ENCODE peak calls at places on chromosomes 16 and 17, in nine cellular contexts. One of them, this sample, is unnamed.

GRCh38 chr16:27028713-27029112 is 38.0 kb upstream of the C16orf82 start:
- DNase-seq in bronchial epithelial cell: no peak
- DNase-seq in uterus: no peak
- DNase-seq in neural crest cell: no peak
- DNase-seq in psoas muscle: no peak
- DNase-seq in endothelial cell: no peak
- DNase-seq in HCT116: no peak
- DNase-seq in B cell: no peak
- DNase-seq in astrocyte of the cerebellum: no peak
- DNase-seq in this sample: no peak

GRCh38 chr17:82929011-82929622 is 89.3 kb upstream of the ZNF750 start:
- DNase-seq in bronchial epithelial cell: no peak
- DNase-seq in uterus: no peak
- DNase-seq in neural crest cell: no peak
- DNase-seq in psoas muscle: peak
- DNase-seq in endothelial cell: no peak
- DNase-seq in HCT116: no peak
- DNase-seq in B cell: no peak
- DNase-seq in astrocyte of the cerebellum: no peak
- DNase-seq in this sample: no peak

GRCh38 chr17:62670202-62670821 is 42.8 kb downstream of the MRC2 start:
- DNase-seq in bronchial epithelial cell: peak
- DNase-seq in uterus: no peak
- DNase-seq in neural crest cell: no peak
- DNase-seq in psoas muscle: no peak
- DNase-seq in endothelial cell: no peak
- DNase-seq in HCT116: no peak
- DNase-seq in B cell: no peak
- DNase-seq in astrocyte of the cerebellum: no peak
- DNase-seq in this sample: no peak

GRCh38 chr17:58337126-58337599 is 8.6 kb upstream of the TSPOAP1 start:
- DNase-seq in bronchial epithelial cell: no peak
- DNase-seq in uterus: no peak
- DNase-seq in neural crest cell: no peak
- DNase-seq in psoas muscle: no peak
- DNase-seq in endothelial cell: no peak
- DNase-seq in HCT116: no peak
- DNase-seq in B cell: peak
- DNase-seq in astrocyte of the cerebellum: no peak
- DNase-seq in this sample: no peak

GRCh38 chr16:72241930-72242329 is 70.0 kb upstream of the PMFBP1 start:
- DNase-seq in bronchial epithelial cell: peak
- DNase-seq in uterus: no peak
- DNase-seq in neural crest cell: peak
- DNase-seq in psoas muscle: no peak
- DNase-seq in endothelial cell: peak
- DNase-seq in HCT116: peak
- DNase-seq in B cell: no peak
- DNase-seq in astrocyte of the cerebellum: peak
- DNase-seq in this sample: peak

GRCh38 chr17:29412780-29413565 is 22.8 kb downstream of the TAOK1 start:
- DNase-seq in bronchial epithelial cell: peak
- DNase-seq in uterus: no peak
- DNase-seq in neural crest cell: no peak
- DNase-seq in psoas muscle: no peak
- DNase-seq in endothelial cell: no peak
- DNase-seq in HCT116: no peak
- DNase-seq in B cell: no peak
- DNase-seq in astrocyte of the cerebellum: peak
- DNase-seq in this sample: no peak

GRCh38 chr16:8675183-8676159 is 1.1 kb downstream of the ABAT start:
- DNase-seq in bronchial epithelial cell: peak
- DNase-seq in uterus: no peak
- DNase-seq in neural crest cell: no peak
- DNase-seq in psoas muscle: no peak
- DNase-seq in endothelial cell: no peak
- DNase-seq in HCT116: no peak
- DNase-seq in B cell: no peak
- DNase-seq in astrocyte of the cerebellum: no peak
- DNase-seq in this sample: no peak

GRCh38 chr16:53933407-53933806 is 229.5 kb downstream of the FTO start:
- DNase-seq in bronchial epithelial cell: no peak
- DNase-seq in uterus: no peak
- DNase-seq in neural crest cell: no peak
- DNase-seq in psoas muscle: no peak
- DNase-seq in endothelial cell: no peak
- DNase-seq in HCT116: no peak
- DNase-seq in B cell: no peak
- DNase-seq in astrocyte of the cerebellum: no peak
- DNase-seq in this sample: no peak

GRCh38 chr17:51860934-51861561 is 297.5 kb downstream of the CA10 start:
- DNase-seq in bronchial epithelial cell: peak
- DNase-seq in uterus: no peak
- DNase-seq in neural crest cell: peak
- DNase-seq in psoas muscle: no peak
- DNase-seq in endothelial cell: peak
- DNase-seq in HCT116: peak
- DNase-seq in B cell: no peak
- DNase-seq in astrocyte of the cerebellum: no peak
- DNase-seq in this sample: peak

GRCh38 chr17:50114849-50115357 is 15.1 kb downstream of the SAMD14 start:
- DNase-seq in bronchial epithelial cell: peak
- DNase-seq in uterus: no peak
- DNase-seq in neural crest cell: peak
- DNase-seq in psoas muscle: no peak
- DNase-seq in endothelial cell: peak
- DNase-seq in HCT116: peak
- DNase-seq in B cell: no peak
- DNase-seq in astrocyte of the cerebellum: no peak
- DNase-seq in this sample: peak

GRCh38 chr16:2973605-2974318 is 4.6 kb downstream of the PAQR4 start:
- DNase-seq in bronchial epithelial cell: no peak
- DNase-seq in uterus: no peak
- DNase-seq in neural crest cell: no peak
- DNase-seq in psoas muscle: no peak
- DNase-seq in endothelial cell: no peak
- DNase-seq in HCT116: no peak
- DNase-seq in B cell: no peak
- DNase-seq in astrocyte of the cerebellum: no peak
- DNase-seq in this sample: no peak

GRCh38 chr17:62668091-62668804 is 40.8 kb downstream of the MRC2 start:
- DNase-seq in bronchial epithelial cell: peak
- DNase-seq in uterus: no peak
- DNase-seq in neural crest cell: no peak
- DNase-seq in psoas muscle: no peak
- DNase-seq in endothelial cell: no peak
- DNase-seq in HCT116: no peak
- DNase-seq in B cell: no peak
- DNase-seq in astrocyte of the cerebellum: no peak
- DNase-seq in this sample: no peak

GRCh38 chr16:85309656-85310587 is 197.7 kb upstream of the CIBAR2 start:
- DNase-seq in bronchial epithelial cell: no peak
- DNase-seq in uterus: no peak
- DNase-seq in neural crest cell: peak
- DNase-seq in psoas muscle: peak
- DNase-seq in endothelial cell: no peak
- DNase-seq in HCT116: no peak
- DNase-seq in B cell: peak
- DNase-seq in astrocyte of the cerebellum: no peak
- DNase-seq in this sample: no peak

GRCh38 chr16:12144355-12144754 is 167.8 kb downstream of the SNX29 start:
- DNase-seq in bronchial epithelial cell: no peak
- DNase-seq in uterus: no peak
- DNase-seq in neural crest cell: no peak
- DNase-seq in psoas muscle: no peak
- DNase-seq in endothelial cell: no peak
- DNase-seq in HCT116: no peak
- DNase-seq in B cell: no peak
- DNase-seq in astrocyte of the cerebellum: no peak
- DNase-seq in this sample: no peak

GRCh38 chr16:19265531-19265930 is 20.0 kb upstream of the CLEC19A start:
- DNase-seq in bronchial epithelial cell: no peak
- DNase-seq in uterus: no peak
- DNase-seq in neural crest cell: no peak
- DNase-seq in psoas muscle: no peak
- DNase-seq in endothelial cell: no peak
- DNase-seq in HCT116: no peak
- DNase-seq in B cell: no peak
- DNase-seq in astrocyte of the cerebellum: no peak
- DNase-seq in this sample: no peak

GRCh38 chr17:76188213-76189060 is 47.4 kb upstream of the FOXJ1 start:
- DNase-seq in bronchial epithelial cell: no peak
- DNase-seq in uterus: no peak
- DNase-seq in neural crest cell: no peak
- DNase-seq in psoas muscle: no peak
- DNase-seq in endothelial cell: no peak
- DNase-seq in HCT116: no peak
- DNase-seq in B cell: no peak
- DNase-seq in astrocyte of the cerebellum: no peak
- DNase-seq in this sample: no peak

DNA sequence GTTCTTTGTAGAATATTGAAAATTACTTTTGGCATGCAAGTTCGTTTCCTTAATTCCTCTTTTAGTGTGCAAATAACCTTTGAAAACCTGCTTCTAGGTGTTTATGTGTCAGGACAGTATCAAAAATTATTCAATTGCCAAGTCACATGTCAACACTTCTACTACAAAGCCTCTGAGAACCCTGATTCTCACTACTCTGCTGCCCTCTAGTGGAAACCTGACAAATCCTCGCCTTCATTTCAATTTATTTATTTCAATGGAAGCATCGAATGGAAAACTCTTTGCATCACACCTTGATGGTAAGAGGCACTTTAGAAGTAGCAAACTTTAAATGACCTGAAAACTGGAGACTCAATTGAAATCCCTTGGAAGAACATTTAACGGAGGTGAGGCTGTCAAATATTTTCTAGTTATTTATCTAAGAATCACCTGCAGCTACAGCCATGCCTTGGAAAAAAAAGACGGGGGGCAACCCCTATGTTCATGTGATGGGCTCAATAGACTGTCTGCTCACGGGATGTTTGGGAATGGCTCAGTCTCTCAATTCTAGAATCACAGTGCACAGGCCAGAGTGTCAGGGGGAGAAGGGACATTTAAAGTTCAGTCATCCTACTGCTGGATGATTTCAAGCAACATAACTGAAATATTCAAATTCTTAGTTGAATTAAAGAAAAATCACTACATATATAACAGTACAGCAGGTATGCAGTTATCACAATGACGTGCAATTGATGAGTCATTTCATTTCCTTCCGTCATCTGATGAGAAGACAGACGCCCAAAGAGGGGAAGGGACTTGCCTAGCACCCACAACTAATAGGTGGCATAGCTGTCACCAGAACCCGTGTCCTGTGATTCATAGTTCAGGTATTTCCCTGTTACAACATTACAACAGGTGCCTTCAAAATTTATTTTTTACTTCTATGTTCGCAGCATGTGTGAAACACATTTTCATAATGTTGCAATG is 563.9 kb downstream of the TOX3 start:
- DNase-seq in bronchial epithelial cell: peak
- DNase-seq in uterus: peak
- DNase-seq in neural crest cell: peak
- DNase-seq in psoas muscle: no peak
- DNase-seq in endothelial cell: peak
- DNase-seq in HCT116: peak
- DNase-seq in B cell: no peak
- DNase-seq in astrocyte of the cerebellum: peak
- DNase-seq in this sample: peak
- TF ChIP-seq CTCF in bronchial epithelial cell: peak
- TF ChIP-seq CTCF in uterus: peak
- TF ChIP-seq CTCF in neural crest cell: peak
- TF ChIP-seq CTCF in psoas muscle: peak
- TF ChIP-seq CTCF in endothelial cell: peak
- TF ChIP-seq CTCF in HCT116: peak
- TF ChIP-seq CTCF in B cell: peak
- TF ChIP-seq CTCF in astrocyte of the cerebellum: peak
- TF ChIP-seq CTCF in this sample: peak

GRCh38 chr17:81445642-81446500 is 50.6 kb downstream of the BAHCC1 start:
- DNase-seq in bronchial epithelial cell: no peak
- DNase-seq in uterus: no peak
- DNase-seq in neural crest cell: no peak
- DNase-seq in psoas muscle: no peak
- DNase-seq in endothelial cell: no peak
- DNase-seq in HCT116: no peak
- DNase-seq in B cell: no peak
- DNase-seq in astrocyte of the cerebellum: no peak
- DNase-seq in this sample: no peak
- TF ChIP-seq CTCF in bronchial epithelial cell: no peak
- TF ChIP-seq CTCF in uterus: no peak
- TF ChIP-seq CTCF in neural crest cell: no peak
- TF ChIP-seq CTCF in psoas muscle: no peak
- TF ChIP-seq CTCF in endothelial cell: no peak
- TF ChIP-seq CTCF in HCT116: peak
- TF ChIP-seq CTCF in B cell: no peak
- TF ChIP-seq CTCF in astrocyte of the cerebellum: no peak
- TF ChIP-seq CTCF in this sample: peak

DNA sequence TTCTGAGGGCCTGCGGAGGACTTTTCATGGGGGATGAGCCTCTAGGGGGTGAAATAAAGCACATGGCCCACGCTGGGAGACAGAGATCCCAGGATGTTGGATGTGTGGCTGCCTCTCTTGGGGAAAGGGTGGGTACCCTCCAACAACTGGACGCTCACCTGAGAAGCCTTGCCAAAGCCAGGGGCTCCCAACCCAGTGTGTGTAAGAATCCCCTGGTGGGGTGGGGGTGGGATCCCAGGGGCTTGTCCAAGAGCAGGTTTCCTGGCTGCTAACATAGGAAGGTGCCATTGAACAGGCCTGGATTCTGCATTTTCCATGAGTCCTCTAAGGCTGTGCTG is 587 bp downstream of the SNX20 start:
- DNase-seq in bronchial epithelial cell: no peak
- DNase-seq in uterus: no peak
- DNase-seq in neural crest cell: no peak
- DNase-seq in psoas muscle: no peak
- DNase-seq in endothelial cell: no peak
- DNase-seq in HCT116: no peak
- DNase-seq in B cell: no peak
- DNase-seq in astrocyte of the cerebellum: no peak
- DNase-seq in this sample: no peak
- TF ChIP-seq CTCF in bronchial epithelial cell: no peak
- TF ChIP-seq CTCF in uterus: no peak
- TF ChIP-seq CTCF in neural crest cell: no peak
- TF ChIP-seq CTCF in psoas muscle: no peak
- TF ChIP-seq CTCF in endothelial cell: no peak
- TF ChIP-seq CTCF in HCT116: no peak
- TF ChIP-seq CTCF in B cell: no peak
- TF ChIP-seq CTCF in astrocyte of the cerebellum: no peak
- TF ChIP-seq CTCF in this sample: no peak

GRCh38 chr16:10981697-10982216 is 37.4 kb downstream of the CLEC16A start:
- DNase-seq in bronchial epithelial cell: peak
- DNase-seq in uterus: no peak
- DNase-seq in neural crest cell: no peak
- DNase-seq in psoas muscle: no peak
- DNase-seq in endothelial cell: peak
- DNase-seq in HCT116: peak
- DNase-seq in B cell: no peak
- DNase-seq in astrocyte of the cerebellum: no peak
- DNase-seq in this sample: peak
- TF ChIP-seq CTCF in bronchial epithelial cell: peak
- TF ChIP-seq CTCF in uterus: no peak
- TF ChIP-seq CTCF in neural crest cell: peak
- TF ChIP-seq CTCF in psoas muscle: peak
- TF ChIP-seq CTCF in endothelial cell: no peak
- TF ChIP-seq CTCF in HCT116: peak
- TF ChIP-seq CTCF in B cell: peak
- TF ChIP-seq CTCF in astrocyte of the cerebellum: peak
- TF ChIP-seq CTCF in this sample: peak